ENCODE peak calls at places on chromosomes 6 and 20, in eight cellular contexts. E, M, Z, H, C, N, L and R are unnamed samples.

GRCh38 chr6:39962831-39963230 is 28.6 kb upstream of the MOCS1 start:
- DNase-seq in E (no peak), M (no peak), Z (no peak), H (no peak), C (no peak), N (no peak), L (no peak), R (no peak)

GRCh38 chr20:44773070-44773829 is 27.6 kb downstream of the KCNK15 start:
- DNase-seq in E (no peak), M (no peak), Z (no peak), H (no peak), C (no peak), N (no peak), L (no peak), R (no peak)

GRCh38 chr6:3235486-3235885 is 8.0 kb upstream of the TUBB2B start:
- DNase-seq in E (no peak), M (no peak), Z (no peak), H (no peak), C (no peak), N (no peak), L (no peak), R (no peak)

GRCh38 chr20:20215976-20216727 is 151.8 kb upstream of the INSM1 start:
- DNase-seq in E (no peak), M (no peak), Z (no peak), H (no peak), C (no peak), N (no peak), L (no peak), R (no peak)

GRCh38 chr6:33418690-33419291 is 884 bp upstream of the CUTA start:
- DNase-seq in E (no peak), M (peak; percentile 56), Z (no peak), H (no peak), C (peak; percentile 52), N (no peak), L (no peak), R (no peak)

GRCh38 chr6:134529921-134530320 is 212.0 kb upstream of the SGK1 start:
- DNase-seq in E (no peak), M (no peak), Z (peak; percentile 93), H (no peak), C (no peak), N (no peak), L (no peak), R (no peak)

GRCh38 chr6:156794963-156795362 is 17.8 kb downstream of the ARID1B start:
- DNase-seq in E (no peak), M (no peak), Z (no peak), H (no peak), C (no peak), N (no peak), L (no peak), R (no peak)

GRCh38 chr20:19691125-19691524 is 66.9 kb upstream of the RIN2 start:
- DNase-seq in E (no peak), M (no peak), Z (no peak), H (no peak), C (no peak), N (no peak), L (no peak), R (no peak)

GRCh38 chr20:49427751-49428518 is 54.5 kb downstream of the KCNB1 start:
- DNase-seq in E (no peak), M (no peak), Z (no peak), H (no peak), C (no peak), N (no peak), L (no peak), R (no peak)

GRCh38 chr6:67694127-67694526 is 941.0 kb upstream of the ADGRB3 start:
- DNase-seq in E (no peak), M (peak; percentile 8), Z (peak; percentile 7), H (no peak), C (no peak), N (no peak), L (no peak), R (no peak)

GRCh38 chr6:14747881-14748520 is 497.9 kb upstream of the JARID2 start:
- DNase-seq in E (no peak), M (no peak), Z (no peak), H (no peak), C (no peak), N (no peak), L (no peak), R (no peak)

GRCh38 chr6:83518946-83519489 is 6.7 kb downstream of the PRSS35 start:
- DNase-seq in E (no peak), M (peak; percentile 23), Z (no peak), H (no peak), C (no peak), N (peak; percentile 37), L (no peak), R (no peak)

GRCh38 chr6:144216668-144217218 is 66.4 kb downstream of the STX11 start:
- DNase-seq in E (no peak), M (peak; percentile 82), Z (no peak), H (no peak), C (peak; percentile 78), N (peak; percentile 76), L (no peak), R (peak; percentile 76)

GRCh38 chr6:142810952-142811514 is 133.9 kb downstream of the HIVEP2 start:
- DNase-seq in E (no peak), M (peak; percentile 10), Z (no peak), H (no peak), C (no peak), N (no peak), L (no peak), R (no peak)

GRCh38 chr6:138752017-138752416 is 21.6 kb upstream of the CCDC28A start:
- DNase-seq in E (no peak), M (peak; percentile 59), Z (no peak), H (no peak), C (no peak), N (no peak), L (no peak), R (no peak)

GRCh38 chr6:117280922-117281321 is 15.6 kb downstream of the VGLL2 start:
- DNase-seq in E (no peak), M (peak; percentile 54), Z (peak; percentile 13), H (peak; percentile 7), C (peak; percentile 31), N (no peak), L (no peak), R (no peak)

GRCh38 chr20:35954907-35955251 is 577 bp upstream of the SCAND1 start:
- DNase-seq in E (no peak), M (no peak), Z (peak; percentile 58), H (no peak), C (no peak), N (no peak), L (no peak), R (no peak)

GRCh38 chr20:59584278-59584925 is 19.9 kb upstream of the PHACTR3 start:
- DNase-seq in E (no peak), M (no peak), Z (no peak), H (no peak), C (no peak), N (no peak), L (no peak), R (no peak)

GRCh38 chr20:38043512-38044300 is 10.2 kb downstream of the RPRD1B start:
- DNase-seq in E (peak; percentile 80), M (no peak), Z (no peak), H (no peak), C (no peak), N (no peak), L (no peak), R (no peak)

GRCh38 chr6:168117942-168118341 is 38.9 kb upstream of the FRMD1 start:
- DNase-seq in E (no peak), M (peak; percentile 52), Z (no peak), H (no peak), C (peak; percentile 39), N (peak; percentile 32), L (no peak), R (no peak)
- TF ChIP-seq CTCF in E (peak; percentile 87), M (peak; percentile 75), Z (peak; percentile 54), H (peak; percentile 52), C (peak; percentile 62), N (no peak), L (no peak), R (no peak)

GRCh38 chr6:46985943-46986342 is 56.2 kb downstream of the ADGRF1 start:
- DNase-seq in E (no peak), M (no peak), Z (no peak), H (no peak), C (no peak), N (no peak), L (no peak), R (no peak)
- TF ChIP-seq REST in E (no peak), M (no peak), Z (no peak), H (no peak), C (no peak), N (no peak), L (no peak), R (no peak)

DNA sequence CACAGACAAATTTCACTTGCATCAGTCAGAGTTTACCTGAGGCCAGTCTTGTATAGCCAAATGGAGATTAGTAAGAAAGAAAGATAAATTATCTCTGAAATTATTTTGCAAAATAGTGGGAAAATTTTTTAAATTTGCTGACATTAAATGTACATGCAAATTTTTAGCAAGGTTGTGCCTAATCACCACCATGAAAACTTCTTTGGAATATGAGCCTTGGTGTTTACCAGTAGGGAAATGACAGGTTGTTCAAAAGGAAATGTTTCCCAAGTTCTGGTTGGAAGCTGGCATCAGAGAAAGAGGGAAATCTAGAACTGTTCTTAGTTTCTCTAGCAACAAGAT is 34.4 kb upstream of the LOC128125822 start:
- DNase-seq in E (no peak), M (no peak), Z (no peak), H (no peak), C (no peak), N (no peak), L (no peak), R (no peak)
- H3K27me3 ChIP-seq in E (no peaks in the 10 kb centered on the region), M (no peaks in the 10 kb centered on the region), Z (no peaks in the 10 kb centered on the region), H (no peaks in the 10 kb centered on the region), C (no peaks in the 10 kb centered on the region), N (no peaks in the 10 kb centered on the region), L (no peaks in the 10 kb centered on the region), R (no peaks in the 10 kb centered on the region)

GRCh38 chr20:32848846-32849245 is 9.9 kb upstream of the EFCAB8 start:
- DNase-seq in E (no peak), M (no peak), Z (no peak), H (no peak), C (no peak), N (no peak), L (no peak), R (no peak)

GRCh38 chr20:32846852-32847251 is 11.9 kb upstream of the EFCAB8 start:
- DNase-seq in E (no peak), M (no peak), Z (no peak), H (no peak), C (no peak), N (no peak), L (no peak), R (no peak)

GRCh38 chr20:32845786-32846185 is 12.9 kb upstream of the EFCAB8 start:
- DNase-seq in E (no peak), M (no peak), Z (peak; percentile 66), H (no peak), C (no peak), N (no peak), L (no peak), R (no peak)

GRCh38 chr20:32849577-32849976 is 9.1 kb upstream of the EFCAB8 start:
- DNase-seq in E (no peak), M (no peak), Z (no peak), H (no peak), C (no peak), N (no peak), L (no peak), R (no peak)

DNA sequence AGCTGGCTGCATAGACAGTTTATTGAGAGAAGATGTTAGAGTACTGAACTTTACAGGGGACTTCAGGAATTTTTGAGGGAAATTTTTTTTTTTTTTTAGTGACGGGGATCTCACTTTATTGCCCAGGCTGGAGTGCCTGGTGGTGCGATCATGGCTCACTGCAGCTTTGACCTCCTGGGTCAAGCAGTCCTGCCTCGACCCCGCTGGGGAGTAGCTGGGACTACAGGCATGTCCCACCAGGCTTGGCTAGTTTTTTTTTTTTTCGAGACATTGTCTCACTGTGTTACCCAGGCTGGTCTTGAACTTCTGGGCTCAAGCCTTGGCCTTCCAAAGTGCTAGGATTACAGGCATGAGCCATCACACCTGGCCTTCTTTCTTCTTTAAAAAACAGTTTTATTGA is 10.8 kb upstream of the EFCAB8 start:
- DNase-seq in E (no peak), M (no peak), Z (no peak), H (no peak), C (no peak), N (no peak), L (no peak), R (no peak)
- TF ChIP-seq CTCF in E (no peak), M (no peak), Z (no peak), H (no peak), C (no peak), N (no peak), L (no peak), R (no peak)